ENCODE peak calls at places on chromosomes 4 and X, in four cellular contexts. G is SK-N-SH, Z is ascending aorta, D is sigmoid colon. H is an unnamed sample.

GRCh38 chr4:153684182-153685073 is at the start of gene TLR2:
- DNase-seq in G (peak; percentile 73), Z (peak; percentile 22), D (peak; percentile 86), H (peak; percentile 16)

GRCh38 chrX:110210417-110211139 is 107.3 kb downstream of the AMMECR1 start:
- DNase-seq in G (no peak), Z (no peak), D (no peak), H (no peak)

GRCh38 chr4:85175190-85175589 is 208.7 kb upstream of the WDFY3 start:
- DNase-seq in G (no peak), Z (no peak), D (no peak), H (no peak)

GRCh38 chrX:103356023-103356798 is at the start of gene TCEAL9:
- DNase-seq in G (peak; percentile 71), Z (no peak), D (peak; percentile 87), H (peak; percentile 58)

GRCh38 chr4:8596891-8597290 is 4.3 kb downstream of the CPZ start:
- DNase-seq in G (no peak), Z (no peak), D (no peak), H (no peak)

GRCh38 chr4:177001271-177002175 is 208.8 kb upstream of the VEGFC start:
- DNase-seq in G (no peak), Z (no peak), D (no peak), H (no peak)

GRCh38 chrX:106170318-106170717 is 2.2 kb downstream of the PWWP3B start:
- DNase-seq in G (peak; percentile 7), Z (no peak), D (no peak), H (no peak)

GRCh38 chrX:153299855-153300254 is 21.7 kb downstream of the PNMA6F start:
- DNase-seq in G (no peak), Z (no peak), D (peak; percentile 2), H (no peak)

GRCh38 chrX:45143455-45143854 is 57.2 kb downstream of the DIPK2B start:
- DNase-seq in G (no peak), Z (no peak), D (no peak), H (no peak)

GRCh38 chr4:76987153-76987562 is 37.6 kb downstream of the SEPTIN11 start:
- DNase-seq in G (no peak), Z (no peak), D (peak; percentile 80), H (no peak)

GRCh38 chr4:166277406-166277805 is 404.4 kb downstream of the TLL1 start:
- DNase-seq in G (no peak), Z (no peak), D (no peak), H (no peak)

GRCh38 chrX:34585561-34585960 is 71.5 kb downstream of the TMEM47 start:
- DNase-seq in G (no peak), Z (no peak), D (no peak), H (no peak)

GRCh38 chr4:147236806-147237205 is 244.1 kb upstream of the EDNRA start:
- DNase-seq in G (no peak), Z (no peak), D (no peak), H (no peak)

GRCh38 chrX:140821280-140821679 is 111.7 kb downstream of the LINC00632 start:
- DNase-seq in G (no peak), Z (no peak), D (no peak), H (no peak)

GRCh38 chrX:3044196-3044595 is 2.9 kb downstream of the ARSF start:
- DNase-seq in G (no peak), Z (no peak), D (no peak), H (no peak)

GRCh38 chr4:67725981-67726380 is 25.0 kb upstream of the UBA6 start:
- DNase-seq in G (no peak), Z (no peak), D (no peak), H (no peak)

GRCh38 chr4:144649646-144650045 is 3.7 kb downstream of the HHIP start:
- DNase-seq in G (no peak), Z (no peak), D (no peak), H (no peak)

GRCh38 chr4:9916937-9917336 is 104.4 kb downstream of the SLC2A9 start:
- DNase-seq in G (no peak), Z (no peak), D (no peak), H (no peak)

GRCh38 chr4:185834088-185834487 is 22.1 kb upstream of the SORBS2 start:
- DNase-seq in G (no peak), Z (no peak), D (no peak), H (no peak)

GRCh38 chr4:26557164-26557563 is 26.7 kb upstream of the TBC1D19 start:
- DNase-seq in G (peak; percentile 19), Z (no peak), D (no peak), H (no peak)

GRCh38 chr4:13872145-13872544 is 244.6 kb upstream of the BOD1L1 start:
- DNase-seq in G (no peak), Z (no peak), D (no peak), H (no peak)

GRCh38 chr4:13865871-13866669 is 238.5 kb upstream of the BOD1L1 start:
- DNase-seq in G (no peak), Z (no peak), D (no peak), H (no peak)

DNA sequence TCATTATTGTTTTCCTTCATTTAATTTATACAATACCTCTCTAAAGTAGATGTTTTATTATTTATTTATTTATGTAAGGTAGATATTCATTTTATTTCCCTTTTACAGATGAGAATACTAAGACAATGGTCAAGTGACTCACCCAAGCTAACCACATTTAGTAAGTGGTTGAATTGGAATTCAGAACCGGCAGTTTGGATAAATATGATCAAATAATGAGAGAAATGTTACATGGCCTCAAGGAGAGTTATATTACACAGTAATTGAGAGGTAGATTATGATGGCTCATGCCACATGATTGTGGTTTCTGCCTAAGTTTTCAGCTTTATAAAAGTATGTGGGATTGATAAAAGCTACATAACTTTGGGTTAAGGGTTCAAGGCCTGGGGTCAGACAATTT is 239.4 kb upstream of the BOD1L1 start:
- DNase-seq in G (no peak), Z (no peak), D (no peak), H (no peak)
- H3K9me3 ChIP-seq in G (no peaks in the 10 kb centered on the region), Z (no peaks in the 10 kb centered on the region), D (no peaks in the 10 kb centered on the region), H (no peaks in the 10 kb centered on the region)

DNA sequence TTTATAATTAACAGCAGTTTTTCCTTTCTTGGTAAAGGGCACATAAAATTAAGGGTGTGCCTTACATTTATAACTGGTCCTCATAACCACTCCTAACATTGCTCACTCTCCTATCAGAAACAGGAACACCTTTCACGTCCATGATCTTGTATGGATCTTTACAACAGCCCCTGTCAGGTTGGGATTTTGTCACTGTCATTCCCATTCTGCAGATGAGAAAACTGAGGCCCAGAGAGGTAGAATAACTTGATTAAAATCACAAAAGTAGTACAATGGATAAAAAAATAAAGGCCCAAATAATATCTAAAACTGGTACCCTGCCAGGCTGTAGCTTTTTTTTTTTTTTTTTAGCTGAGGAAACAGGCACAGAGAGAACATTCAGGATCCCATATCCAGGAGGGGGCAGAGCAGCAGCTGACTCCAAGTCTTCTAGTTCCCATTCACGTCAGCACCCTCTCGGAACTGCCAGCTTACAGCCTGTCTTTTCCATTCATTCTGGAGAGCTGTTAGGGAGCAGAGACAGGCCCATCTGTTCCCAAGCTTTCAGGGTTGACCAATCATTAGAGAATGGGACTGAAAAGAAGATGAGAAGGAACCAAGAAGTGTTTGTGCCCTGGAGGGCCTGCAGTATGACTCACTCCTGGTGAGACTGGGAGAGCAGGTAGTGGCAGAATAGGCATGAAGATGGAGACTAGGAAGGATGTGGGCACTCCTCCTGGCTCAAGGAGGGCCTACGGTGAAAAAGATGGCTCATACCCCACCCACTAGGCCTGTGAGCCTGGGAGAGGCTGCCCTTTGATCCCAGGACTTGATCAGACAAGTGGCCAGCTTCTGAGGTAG is 7.3 kb downstream of the SUV39H1 start:
- DNase-seq in G (no peak), Z (no peak), D (no peak), H (no peak)
- H3K9me3 ChIP-seq in G (no peaks in the 10 kb centered on the region), Z (no peaks in the 10 kb centered on the region), D (no peaks in the 10 kb centered on the region), H (no peaks in the 10 kb centered on the region)

GRCh38 chrX:69093960-69094935 is 71.0 kb downstream of the PJA1 start:
- DNase-seq in G (peak; percentile 68), Z (no peak), D (peak; percentile 74), H (peak; percentile 51)
- H3K9me3 ChIP-seq in G (no peaks in the 10 kb centered on the region), Z (no peaks in the 10 kb centered on the region), D (no peaks in the 10 kb centered on the region), H (no peaks in the 10 kb centered on the region)

GRCh38 chr4:70583952-70584834 is 7.9 kb upstream of the AMBN start:
- DNase-seq in G (no peak), Z (no peak), D (no peak), H (no peak)
- H3K9me3 ChIP-seq in G (no peaks in the 10 kb centered on the region), Z (no peaks in the 10 kb centered on the region), D (no peaks in the 10 kb centered on the region), H (no peaks in the 10 kb centered on the region)

GRCh38 chr4:80233390-80233789 is 33.1 kb upstream of the FGF5 start:
- DNase-seq in G (no peak), Z (no peak), D (no peak), H (no peak)
- H3K9me3 ChIP-seq in G (no peaks in the 10 kb centered on the region), Z (no peaks in the 10 kb centered on the region), D (no peaks in the 10 kb centered on the region), H (no peaks in the 10 kb centered on the region)

GRCh38 chrX:534804-535203 is 95.8 kb upstream of the SHOX start:
- DNase-seq in G (no peak), Z (no peak), D (no peak), H (no peak)
- H3K9me3 ChIP-seq in G (no peaks in the 10 kb centered on the region), Z (no peaks in the 10 kb centered on the region), D (no peaks in the 10 kb centered on the region), H (no peaks in the 10 kb centered on the region)

DNA sequence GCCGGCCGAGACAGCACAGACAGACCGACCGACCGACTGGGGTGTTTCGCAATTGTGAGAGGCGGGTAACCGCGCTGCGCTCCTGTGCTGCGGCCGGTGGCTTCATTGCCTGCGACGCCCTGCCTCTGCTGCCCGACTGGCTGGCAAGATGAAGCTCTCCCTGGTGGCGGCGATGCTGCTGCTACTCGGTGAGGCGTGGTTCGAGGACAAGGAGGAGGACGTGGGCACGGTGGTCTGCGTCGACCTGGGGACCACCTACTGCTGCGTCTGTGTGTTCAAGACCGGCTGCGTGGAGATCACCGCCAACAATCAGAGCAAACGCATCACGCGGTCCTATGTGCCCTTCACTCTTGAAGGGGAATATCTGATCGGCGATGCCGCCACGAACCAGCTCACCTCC is 565.7 kb upstream of the SMIM31 start:
- DNase-seq in G (no peak), Z (no peak), D (no peak), H (no peak)
- H3K9me3 ChIP-seq in G (no peaks in the 10 kb centered on the region), Z (no peaks in the 10 kb centered on the region), D (no peaks in the 10 kb centered on the region), H (no peaks in the 10 kb centered on the region)

GRCh38 chr4:69731261-69731660 is 29.2 kb downstream of the SULT1B1 start:
- DNase-seq in G (no peak), Z (no peak), D (no peak), H (no peak)
- H3K9me3 ChIP-seq in G (no peaks in the 10 kb centered on the region), Z (no peaks in the 10 kb centered on the region), D (no peaks in the 10 kb centered on the region), H (no peaks in the 10 kb centered on the region)